ENCODE peak calls at places on chromosomes 11 and 22, in ten cellular contexts. Y is neural progenitor cell, W is left ventricle myocardium inferior, Q is fibroblast of lung, H is esophagus squamous epithelium, U is cardiac fibroblast, N is heart left ventricle, R is fibroblast of villous mesenchyme, X is brain microvascular endothelial cell, L is astrocyte of the cerebellum. A is an unnamed sample.

GRCh38 chr11:63829823-63830489 is 9.0 kb upstream of the MARK2 start:
- DNase-seq in Y (peak), W (no peak), Q (peak), H (no peak), U (peak), N (no peak), R (peak), X (peak), L (no peak), A (peak)

GRCh38 chr22:26857169-26857568 is 199.8 kb downstream of the MIAT start:
- DNase-seq in Y (no peak), W (no peak), Q (no peak), H (no peak), U (no peak), N (no peak), R (no peak), X (no peak), L (no peak), A (no peak)

GRCh38 chr11:27229511-27230174 is 133.4 kb downstream of the CCDC34 start:
- DNase-seq in Y (no peak), W (no peak), Q (no peak), H (no peak), U (no peak), N (no peak), R (no peak), X (no peak), L (no peak), A (no peak)

GRCh38 chr11:17719940-17720795 is 797 bp downstream of the MYOD1 start:
- DNase-seq in Y (peak), W (no peak), Q (no peak), H (no peak), U (peak), N (no peak), R (peak), X (no peak), L (no peak), A (peak)

GRCh38 chr11:134466909-134467567 is 55.0 kb upstream of the B3GAT1 start:
- DNase-seq in Y (no peak), W (no peak), Q (no peak), H (no peak), U (no peak), N (no peak), R (no peak), X (no peak), L (no peak), A (no peak)

GRCh38 chr11:1083621-1084551 is 9.2 kb downstream of the MUC2 start:
- DNase-seq in Y (no peak), W (peak), Q (no peak), H (no peak), U (no peak), N (no peak), R (no peak), X (no peak), L (no peak), A (no peak)

GRCh38 chr11:124738713-124739478 is 846 bp upstream of the NRGN start:
- DNase-seq in Y (no peak), W (no peak), Q (no peak), H (no peak), U (no peak), N (no peak), R (no peak), X (no peak), L (no peak), A (no peak)

GRCh38 chr11:32615422-32615821 is 31.8 kb downstream of the EIF3M start:
- DNase-seq in Y (peak), W (no peak), Q (peak), H (no peak), U (peak), N (no peak), R (peak), X (no peak), L (peak), A (no peak)

GRCh38 chr22:32801436-32802290 is at the start of gene TIMP3:
- DNase-seq in Y (peak), W (peak), Q (peak), H (no peak), U (peak), N (peak), R (peak), X (peak), L (peak), A (peak)

GRCh38 chr11:11842426-11843008 is 745 bp downstream of the USP47 start:
- DNase-seq in Y (peak), W (peak), Q (peak), H (no peak), U (peak), N (peak), R (peak), X (peak), L (no peak), A (peak)

GRCh38 chr11:62925745-62926668 is 4.8 kb upstream of the CHRM1 start:
- DNase-seq in Y (peak), W (no peak), Q (no peak), H (no peak), U (no peak), N (no peak), R (no peak), X (no peak), L (no peak), A (no peak)

GRCh38 chr11:97158256-97158655 is 768.4 kb downstream of the JRKL start:
- DNase-seq in Y (no peak), W (no peak), Q (no peak), H (no peak), U (no peak), N (no peak), R (no peak), X (no peak), L (no peak), A (no peak)

GRCh38 chr11:58000699-58001098 is 23.0 kb upstream of the OR9Q1 start:
- DNase-seq in Y (no peak), W (no peak), Q (no peak), H (no peak), U (no peak), N (no peak), R (no peak), X (no peak), L (no peak), A (no peak)

GRCh38 chr11:64891880-64892279 is 13.5 kb upstream of the EHD1 start:
- DNase-seq in Y (no peak), W (no peak), Q (no peak), H (no peak), U (no peak), N (no peak), R (no peak), X (no peak), L (no peak), A (no peak)

GRCh38 chr11:32006799-32007388 is 84.0 kb upstream of the RCN1 start:
- DNase-seq in Y (peak), W (no peak), Q (peak), H (no peak), U (peak), N (no peak), R (peak), X (peak), L (peak), A (peak)

GRCh38 chr11:133659542-133660201 is 127.4 kb upstream of the OPCML start:
- DNase-seq in Y (no peak), W (no peak), Q (no peak), H (no peak), U (no peak), N (no peak), R (no peak), X (no peak), L (no peak), A (no peak)

GRCh38 chr11:11691296-11692141 is 69.7 kb upstream of the GALNT18 start:
- DNase-seq in Y (peak), W (no peak), Q (no peak), H (no peak), U (no peak), N (no peak), R (no peak), X (no peak), L (no peak), A (no peak)

GRCh38 chr11:16605440-16605970 is 132.9 kb upstream of the C11orf58 start:
- DNase-seq in Y (peak), W (no peak), Q (peak), H (no peak), U (no peak), N (peak), R (peak), X (peak), L (no peak), A (no peak)

GRCh38 chr11:118009821-118010737 is 23.9 kb downstream of the IL10RA start:
- DNase-seq in Y (no peak), W (no peak), Q (no peak), H (no peak), U (no peak), N (no peak), R (no peak), X (no peak), L (no peak), A (no peak)

GRCh38 chr11:46461461-46461927 is 69.9 kb upstream of the CHRM4 start:
- DNase-seq in Y (no peak), W (no peak), Q (no peak), H (no peak), U (no peak), N (no peak), R (no peak), X (no peak), L (peak), A (no peak)

GRCh38 chr11:75840560-75840959 is 25.6 kb downstream of the UVRAG start:
- DNase-seq in Y (no peak), W (no peak), Q (no peak), H (no peak), U (no peak), N (no peak), R (no peak), X (no peak), L (no peak), A (no peak)

GRCh38 chr11:9144828-9145227 is 53.4 kb upstream of the SCUBE2 start:
- DNase-seq in Y (no peak), W (no peak), Q (no peak), H (no peak), U (no peak), N (no peak), R (no peak), X (no peak), L (no peak), A (peak)

GRCh38 chr11:84558085-84558905 is 1068.8 kb downstream of the DLG2 start:
- DNase-seq in Y (peak), W (no peak), Q (peak), H (no peak), U (peak), N (no peak), R (peak), X (peak), L (peak), A (peak)

GRCh38 chr22:47161631-47162030 is 399.2 kb downstream of the TBC1D22A start:
- DNase-seq in Y (no peak), W (no peak), Q (no peak), H (no peak), U (no peak), N (peak), R (no peak), X (no peak), L (no peak), A (peak)

GRCh38 chr11:88174627-88175003 is 628 bp downstream of the RAB38 start:
- DNase-seq in Y (peak), W (peak), Q (peak), H (no peak), U (peak), N (peak), R (peak), X (peak), L (peak), A (peak)

GRCh38 chr11:15893080-15893492 is 463.3 kb downstream of the SOX6 start:
- DNase-seq in Y (no peak), W (no peak), Q (peak), H (no peak), U (no peak), N (no peak), R (peak), X (peak), L (peak), A (no peak)

GRCh38 chr22:38479096-38479840 is 11.4 kb downstream of the KDELR3 start:
- DNase-seq in Y (no peak), W (no peak), Q (peak), H (no peak), U (no peak), N (no peak), R (no peak), X (no peak), L (no peak), A (no peak)

GRCh38 chr11:128767518-128767917 is 73.6 kb downstream of the FLI1 start:
- DNase-seq in Y (no peak), W (no peak), Q (no peak), H (no peak), U (no peak), N (no peak), R (no peak), X (peak), L (no peak), A (peak)
- H3K4me3 ChIP-seq in Y (no peak), W (no peak), Q (no peak), H (no peak), U (no peak), N (no peak), R (no peak), X (no peak), L (no peak), A (no peak)

GRCh38 chr11:102368472-102368871 is 21.5 kb downstream of the BIRC2 start:
- DNase-seq in Y (no peak), W (no peak), Q (no peak), H (no peak), U (no peak), N (no peak), R (no peak), X (no peak), L (no peak), A (no peak)

GRCh38 chr11:102364991-102365390 is 18.0 kb downstream of the BIRC2 start:
- DNase-seq in Y (no peak), W (no peak), Q (no peak), H (no peak), U (no peak), N (no peak), R (no peak), X (no peak), L (no peak), A (no peak)

GRCh38 chr11:102367364-102367763 is 20.4 kb downstream of the BIRC2 start:
- DNase-seq in Y (no peak), W (no peak), Q (peak), H (no peak), U (peak), N (no peak), R (no peak), X (no peak), L (peak), A (peak)
- TF ChIP-seq CTCF in Y (peak), W (peak), Q (no peak), H (peak), U (no peak), N (no peak), R (no peak), X (peak), L (no peak), A (no peak)

GRCh38 chr22:34841321-34841901 is 224.5 kb upstream of the ISX start:
- DNase-seq in Y (peak), W (no peak), Q (no peak), H (no peak), U (no peak), N (no peak), R (no peak), X (no peak), L (no peak), A (no peak)
- H3K4me3 ChIP-seq in Y (peak), W (no peak), Q (no peak), H (no peak), U (no peak), N (no peak), R (no peak), X (no peak), L (no peak), A (no peak)

GRCh38 chr11:130449996-130450419 is 1.6 kb downstream of the ADAMTS15 start:
- DNase-seq in Y (peak), W (peak), Q (peak), H (no peak), U (peak), N (peak), R (peak), X (peak), L (peak), A (peak)
- TF ChIP-seq CTCF in Y (peak), W (peak), Q (peak), H (peak), U (peak), N (peak), R (peak), X (peak), L (peak), A (peak)

DNA sequence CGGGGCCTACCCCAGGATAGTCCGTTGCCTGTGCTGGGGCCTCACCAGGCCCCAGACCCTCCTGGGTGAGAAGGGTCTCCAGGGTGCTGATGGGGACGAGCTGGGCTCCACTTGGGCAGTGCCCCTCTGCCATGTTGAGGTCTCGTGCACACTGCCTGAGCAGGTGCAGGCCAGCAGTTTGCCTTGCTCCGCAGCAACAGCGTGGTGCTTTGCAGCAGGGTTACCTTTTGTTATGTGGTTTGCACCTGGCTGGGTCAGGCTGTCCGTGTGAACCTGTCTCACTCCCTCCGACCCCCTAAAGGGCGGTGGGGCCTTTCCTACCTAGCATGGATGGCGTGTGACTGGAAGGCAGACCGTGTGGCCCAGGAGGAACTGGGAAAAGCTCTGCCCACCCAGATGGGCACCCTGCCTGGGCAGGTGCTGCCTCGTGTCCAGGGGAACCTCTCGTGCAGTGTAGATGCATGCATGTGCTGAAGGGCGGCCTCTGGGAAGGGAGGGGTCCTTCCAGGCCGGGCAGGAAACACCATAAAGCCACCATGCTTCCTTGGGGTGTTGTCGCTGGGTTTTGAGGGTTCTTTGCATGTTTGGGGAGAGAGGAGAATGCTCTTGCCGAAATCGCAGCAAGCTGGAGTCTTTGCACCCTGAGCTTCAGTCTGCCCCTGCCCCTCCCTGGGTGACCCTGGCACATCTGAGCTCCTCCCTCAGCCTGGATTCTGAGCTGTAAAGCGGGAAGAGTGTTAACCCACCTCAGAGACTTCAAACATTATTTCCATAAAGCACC is 75.4 kb upstream of the PPARA start:
- DNase-seq in Y (no peak), W (peak), Q (no peak), H (no peak), U (peak), N (no peak), R (no peak), X (no peak), L (no peak), A (no peak)
- H3K4me3 ChIP-seq in Y (no peak), W (peak), Q (peak), H (peak), U (peak), N (peak), R (peak), X (peak), L (peak), A (peak)

GRCh38 chr22:19891350-19892248 is 36.9 kb upstream of the GNB1L start:
- DNase-seq in Y (peak), W (no peak), Q (peak), H (no peak), U (peak), N (no peak), R (peak), X (peak), L (peak), A (peak)
- TF ChIP-seq CTCF in Y (peak), W (no peak), Q (no peak), H (no peak), U (no peak), N (no peak), R (no peak), X (peak), L (peak), A (no peak)

GRCh38 chr22:22768885-22769284 is 118.7 kb upstream of the IGLL5 start:
- DNase-seq in Y (no peak), W (no peak), Q (no peak), H (no peak), U (no peak), N (no peak), R (no peak), X (no peak), L (no peak), A (no peak)

GRCh38 chr22:22771696-22772377 is 115.8 kb upstream of the IGLL5 start:
- DNase-seq in Y (no peak), W (no peak), Q (no peak), H (no peak), U (no peak), N (no peak), R (no peak), X (no peak), L (no peak), A (no peak)

GRCh38 chr22:22770881-22771280 is 116.7 kb upstream of the IGLL5 start:
- DNase-seq in Y (no peak), W (no peak), Q (no peak), H (no peak), U (no peak), N (no peak), R (no peak), X (no peak), L (no peak), A (no peak)

GRCh38 chr22:22769434-22770279 is 118.0 kb upstream of the IGLL5 start:
- DNase-seq in Y (peak), W (no peak), Q (no peak), H (no peak), U (peak), N (no peak), R (no peak), X (no peak), L (no peak), A (no peak)

GRCh38 chr22:22770280-22770871 is 117.2 kb upstream of the IGLL5 start:
- DNase-seq in Y (peak), W (no peak), Q (peak), H (no peak), U (peak), N (no peak), R (peak), X (peak), L (no peak), A (peak)
- H3K4me3 ChIP-seq in Y (no peak), W (no peak), Q (no peak), H (no peak), U (no peak), N (no peak), R (no peak), X (no peak), L (no peak), A (no peak)

GRCh38 chr22:50092342-50092741 is 2.5 kb downstream of the MOV10L1 start:
- DNase-seq in Y (no peak), W (no peak), Q (no peak), H (no peak), U (no peak), N (no peak), R (no peak), X (no peak), L (no peak), A (no peak)
- TF ChIP-seq CTCF in Y (no peak), W (no peak), Q (no peak), H (no peak), U (no peak), N (no peak), R (no peak), X (no peak), L (no peak), A (no peak)

GRCh38 chr11:19183641-19184040 is 18.1 kb downstream of the CSRP3 start:
- DNase-seq in Y (no peak), W (no peak), Q (no peak), H (no peak), U (no peak), N (no peak), R (no peak), X (no peak), L (no peak), A (no peak)
- H3K4me3 ChIP-seq in Y (no peak), W (no peak), Q (no peak), H (no peak), U (no peak), N (no peak), R (no peak), X (no peak), L (no peak), A (no peak)